ENCODE peak calls at places on chromosomes 3 and 15, in nine cellular contexts. G is neuronal stem cell; S is Peyer's patch; H is tibial nerve; K is naive thymus-derived CD4-positive, alpha-beta T cell; I is cardiac muscle cell; E is pancreas; T is K562; O is hepatocyte. L is an unnamed sample. For H3K4me1, the result is how much of the 10 kb centered on the place peaks cover.

GRCh38 chr3:197809356-197810020 is 18.4 kb downstream of the LRCH3 start:
- DNase-seq in G (no peak), S (no peak), H (no peak), K (no peak), I (no peak), E (no peak), T (no peak), O (peak), L (no peak)

GRCh38 chr15:53522878-53523455 is 236.5 kb downstream of the WDR72 start:
- DNase-seq in G (no peak), S (no peak), H (no peak), K (no peak), I (peak), E (no peak), T (no peak), O (no peak), L (no peak)

GRCh38 chr3:171200052-171201029 is 173.8 kb upstream of the SLC2A2 start:
- DNase-seq in G (no peak), S (no peak), H (no peak), K (no peak), I (no peak), E (no peak), T (no peak), O (no peak), L (no peak)

GRCh38 chr3:362939-363338 is 166.4 kb downstream of the CHL1 start:
- DNase-seq in G (no peak), S (no peak), H (no peak), K (no peak), I (no peak), E (no peak), T (no peak), O (no peak), L (no peak)

GRCh38 chr3:185933374-185933950 is 4.4 kb downstream of the TRA2B start:
- DNase-seq in G (no peak), S (no peak), H (no peak), K (no peak), I (no peak), E (no peak), T (no peak), O (no peak), L (no peak)

GRCh38 chr3:39413691-39414420 is 7.3 kb downstream of the RPSA start:
- DNase-seq in G (no peak), S (no peak), H (no peak), K (no peak), I (no peak), E (no peak), T (no peak), O (no peak), L (no peak)

GRCh38 chr3:105944281-105944680 is 75.5 kb upstream of the CBLB start:
- DNase-seq in G (no peak), S (no peak), H (no peak), K (no peak), I (no peak), E (no peak), T (no peak), O (no peak), L (no peak)

GRCh38 chr3:30890907-30891306 is 3.6 kb downstream of the GADL1 start:
- DNase-seq in G (no peak), S (no peak), H (no peak), K (no peak), I (no peak), E (no peak), T (no peak), O (no peak), L (no peak)

GRCh38 chr15:38991126-38991525 is 426.5 kb upstream of the RASGRP1 start:
- DNase-seq in G (peak), S (no peak), H (no peak), K (no peak), I (peak), E (no peak), T (no peak), O (peak), L (no peak)

GRCh38 chr15:40878785-40879184 is 4.8 kb upstream of the RHOV start:
- DNase-seq in G (no peak), S (no peak), H (no peak), K (no peak), I (no peak), E (no peak), T (peak), O (peak), L (peak)

GRCh38 chr3:167852216-167852615 is 116.7 kb downstream of the SERPINI1 start:
- DNase-seq in G (no peak), S (no peak), H (no peak), K (no peak), I (no peak), E (no peak), T (no peak), O (no peak), L (no peak)

GRCh38 chr15:23566070-23567050 is 886 bp downstream of the MKRN3 start:
- DNase-seq in G (no peak), S (no peak), H (no peak), K (peak), I (no peak), E (peak), T (peak), O (no peak), L (no peak)

GRCh38 chr15:31285772-31286261 is 40.8 kb upstream of the KLF13 start:
- DNase-seq in G (no peak), S (no peak), H (no peak), K (no peak), I (no peak), E (no peak), T (no peak), O (no peak), L (no peak)

GRCh38 chr15:56244811-56245576 is 1.3 kb upstream of the RFX7 start:
- DNase-seq in G (no peak), S (peak), H (peak), K (peak), I (no peak), E (peak), T (peak), O (peak), L (peak)

GRCh38 chr15:57947781-57948180 is 117.7 kb downstream of the ALDH1A2 start:
- DNase-seq in G (no peak), S (no peak), H (no peak), K (no peak), I (peak), E (no peak), T (no peak), O (peak), L (no peak)

GRCh38 chr15:95635666-95636065 is 694.8 kb upstream of the NR2F2 start:
- DNase-seq in G (no peak), S (no peak), H (no peak), K (no peak), I (no peak), E (no peak), T (no peak), O (no peak), L (no peak)

GRCh38 chr3:100089802-100090668 is 24.3 kb downstream of the FILIP1L start:
- DNase-seq in G (no peak), S (no peak), H (no peak), K (no peak), I (no peak), E (no peak), T (peak), O (peak), L (no peak)

GRCh38 chr3:79651536-79652065 is 116.2 kb downstream of the ROBO1 start:
- DNase-seq in G (peak), S (no peak), H (no peak), K (no peak), I (no peak), E (no peak), T (no peak), O (no peak), L (no peak)

GRCh38 chr3:175149675-175150074 is 290.5 kb downstream of the NAALADL2 start:
- DNase-seq in G (no peak), S (peak), H (no peak), K (no peak), I (peak), E (peak), T (no peak), O (peak), L (peak)

GRCh38 chr3:158789592-158789991 is 12.3 kb upstream of the MFSD1 start:
- DNase-seq in G (no peak), S (no peak), H (no peak), K (no peak), I (no peak), E (no peak), T (peak), O (peak), L (no peak)

GRCh38 chr3:43031490-43032216 is 52.5 kb downstream of the GASK1A start:
- DNase-seq in G (no peak), S (no peak), H (peak), K (no peak), I (no peak), E (no peak), T (no peak), O (no peak), L (no peak)

GRCh38 chr3:104596551-104596950 is 770.2 kb upstream of the ALCAM start:
- DNase-seq in G (peak), S (no peak), H (peak), K (peak), I (peak), E (no peak), T (no peak), O (peak), L (no peak)

GRCh38 chr3:11390411-11391171 is 118.4 kb downstream of the ATG7 start:
- DNase-seq in G (no peak), S (no peak), H (no peak), K (no peak), I (peak), E (no peak), T (no peak), O (no peak), L (no peak)

GRCh38 chr3:185986201-185986600 is 48.4 kb upstream of the TRA2B start:
- DNase-seq in G (no peak), S (no peak), H (no peak), K (no peak), I (no peak), E (no peak), T (no peak), O (no peak), L (no peak)

GRCh38 chr15:84748274-84749110 is at the start of gene ZNF592:
- DNase-seq in G (peak), S (peak), H (peak), K (peak), I (peak), E (peak), T (peak), O (peak), L (peak)

GRCh38 chr3:12884104-12884742 is 42.9 kb upstream of the RPL32 start:
- DNase-seq in G (no peak), S (no peak), H (no peak), K (no peak), I (no peak), E (no peak), T (no peak), O (no peak), L (no peak)

GRCh38 chr3:56042326-56042951 is 425.8 kb downstream of the ERC2 start:
- DNase-seq in G (peak), S (no peak), H (no peak), K (no peak), I (peak), E (no peak), T (peak), O (peak), L (no peak)

DNA sequence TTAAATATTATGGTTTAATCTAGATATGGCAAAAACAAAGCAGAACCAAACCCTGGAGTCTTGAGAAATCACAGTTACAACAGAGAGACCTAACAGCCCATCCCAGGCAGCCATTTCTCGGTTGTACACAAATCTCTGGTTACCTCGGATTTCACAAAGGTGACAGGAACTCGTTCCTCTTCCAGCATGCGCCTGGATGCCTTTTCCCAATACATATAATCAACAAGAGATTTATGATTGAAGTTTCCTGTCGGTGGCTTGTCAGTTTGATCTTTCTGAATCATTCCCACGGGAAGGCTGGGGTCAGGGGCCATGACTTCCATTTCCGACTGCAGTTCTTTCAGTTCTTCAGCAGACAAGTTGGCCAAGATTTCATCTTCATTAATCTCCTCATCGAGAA is 445 bp downstream of the LMOD3 start:
- DNase-seq in G (no peak), S (no peak), H (no peak), K (no peak), I (no peak), E (no peak), T (no peak), O (no peak), L (no peak)
- H3K27ac ChIP-seq in G (no peak), S (no peak), H (no peak), K (no peak), I (no peak), E (no peak), T (no peak), O (no peak), L (no peak)

DNA sequence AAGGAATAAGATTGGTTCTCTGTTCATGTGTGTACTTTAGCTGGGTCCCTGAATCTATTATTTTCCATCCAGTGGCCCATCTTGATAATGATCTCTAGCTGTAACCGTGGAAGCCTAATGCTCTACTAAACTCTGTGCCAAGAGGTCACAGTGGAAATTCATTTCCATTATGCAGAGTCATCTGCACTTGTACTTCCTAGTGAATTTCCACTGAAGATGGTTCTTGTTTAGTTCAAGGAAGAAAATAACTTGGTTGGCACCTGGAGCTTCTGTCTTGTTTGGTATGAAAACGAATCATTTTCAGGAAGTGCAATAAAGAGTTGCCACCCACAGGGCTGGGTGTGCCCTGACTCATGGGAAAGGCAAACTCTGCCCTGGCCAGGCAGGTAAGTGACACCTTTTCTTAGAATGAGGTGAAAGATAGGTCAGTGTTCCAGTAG is 10.3 kb downstream of the LPP start:
- DNase-seq in G (no peak), S (peak), H (no peak), K (no peak), I (no peak), E (no peak), T (no peak), O (no peak), L (no peak)
- H3K4me1 ChIP-seq in G (under half), S (under half), H (under half), K (under half), I (under half), E (under half), T (under half), O (under half), L (under half)

DNA sequence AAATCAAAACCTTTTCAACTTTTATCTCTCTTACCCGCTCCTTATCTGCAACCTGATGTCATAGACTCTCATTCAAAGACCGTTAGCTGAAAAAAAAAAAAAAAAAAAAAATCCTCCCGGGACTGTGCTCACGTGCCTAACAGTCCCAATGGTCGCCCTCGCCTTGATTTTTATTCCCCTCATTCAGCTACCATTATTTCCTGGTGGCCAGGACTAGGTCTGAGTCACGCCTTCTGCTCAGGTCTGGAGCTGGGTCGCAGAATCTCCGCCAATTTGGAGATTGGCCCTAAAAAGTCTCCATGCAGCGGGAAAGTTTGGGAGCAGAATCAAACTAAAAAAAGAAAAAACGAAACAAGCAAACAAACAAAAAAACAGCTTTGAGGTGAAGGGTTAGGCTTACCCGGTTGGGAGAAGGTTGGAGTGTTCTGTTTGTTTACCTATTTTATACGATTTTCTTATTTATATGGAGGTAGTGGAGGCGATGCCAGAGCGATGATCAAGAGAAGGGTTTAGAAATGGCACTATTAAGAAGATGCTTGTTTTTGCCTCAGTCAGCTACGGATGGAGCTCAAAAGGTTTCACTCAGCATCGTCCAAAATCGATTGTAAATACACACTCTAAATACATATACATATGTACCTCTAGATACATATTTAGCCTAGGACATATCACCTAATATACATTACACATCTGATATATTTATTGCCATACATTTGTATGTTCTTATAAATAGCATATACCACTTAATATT is 51.1 kb downstream of the ZIC4 start:
- DNase-seq in G (no peak), S (no peak), H (no peak), K (no peak), I (no peak), E (no peak), T (no peak), O (no peak), L (no peak)
- H3K4me3 ChIP-seq in G (no peak), S (no peak), H (no peak), K (no peak), I (no peak), E (no peak), T (no peak), O (no peak), L (no peak)

DNA sequence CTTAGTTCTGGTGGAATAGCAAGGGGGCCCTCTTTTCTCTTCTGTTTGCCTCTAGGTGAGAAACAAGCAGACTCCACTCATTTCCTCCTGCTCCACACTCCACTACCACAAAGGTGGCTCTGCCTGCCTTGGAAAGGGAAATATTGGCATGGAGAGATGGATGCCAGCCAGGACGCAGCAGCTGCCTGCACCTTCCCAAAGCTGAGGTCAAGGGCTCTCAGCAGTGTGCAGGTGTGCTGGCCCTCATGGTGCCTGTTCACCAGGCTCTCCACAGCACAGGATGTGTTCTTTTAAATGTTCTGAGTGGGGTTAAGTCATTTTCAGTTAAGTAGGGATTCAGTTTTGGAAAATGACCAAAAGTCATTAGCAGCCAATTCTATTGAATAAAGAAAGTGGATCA is 211.2 kb upstream of the STRIT1 start:
- DNase-seq in G (no peak), S (no peak), H (no peak), K (no peak), I (no peak), E (no peak), T (no peak), O (no peak), L (no peak)
- H3K27ac ChIP-seq in G (no peak), S (no peak), H (no peak), K (no peak), I (no peak), E (no peak), T (no peak), O (no peak), L (no peak)

GRCh38 chr3:134327594-134327975 is 46.7 kb downstream of the AMOTL2 start:
- DNase-seq in G (no peak), S (no peak), H (no peak), K (no peak), I (no peak), E (no peak), T (no peak), O (no peak), L (peak)

GRCh38 chr3:134326126-134326525 is 48.1 kb downstream of the AMOTL2 start:
- DNase-seq in G (no peak), S (no peak), H (no peak), K (no peak), I (no peak), E (no peak), T (no peak), O (no peak), L (peak)

GRCh38 chr3:134328846-134329245 is 45.4 kb downstream of the AMOTL2 start:
- DNase-seq in G (no peak), S (no peak), H (no peak), K (no peak), I (no peak), E (no peak), T (no peak), O (no peak), L (peak)

GRCh38 chr3:134326760-134327593 is 47.3 kb downstream of the AMOTL2 start:
- DNase-seq in G (peak), S (peak), H (peak), K (no peak), I (peak), E (no peak), T (no peak), O (peak), L (peak)

DNA sequence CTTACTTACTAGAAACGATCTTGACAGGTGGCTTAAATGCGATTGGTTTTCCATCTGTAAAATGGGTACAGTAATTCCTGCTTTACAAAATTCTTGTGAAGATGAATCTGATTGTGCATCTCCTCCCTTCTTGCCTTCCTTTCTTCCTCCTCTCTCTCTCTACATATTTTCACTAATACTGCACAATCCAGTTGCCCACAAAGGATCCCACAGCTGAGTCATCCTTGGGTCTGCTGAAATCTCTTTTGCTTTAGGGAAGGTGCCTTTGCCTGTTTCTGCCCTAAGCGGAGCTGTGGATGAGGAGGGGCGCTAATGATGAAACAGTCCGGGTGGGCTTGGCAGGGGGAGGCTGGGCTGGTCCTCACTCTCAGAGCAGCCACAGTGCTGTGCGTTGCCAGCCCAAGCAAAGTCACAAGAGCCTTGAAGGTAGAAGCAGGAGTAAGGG is 46.1 kb downstream of the AMOTL2 start:
- DNase-seq in G (no peak), S (no peak), H (no peak), K (no peak), I (no peak), E (no peak), T (no peak), O (no peak), L (peak)
- H3K4me1 ChIP-seq in G (under half), S (under half), H (half or more), K (under half), I (under half), E (under half), T (under half), O (under half), L (half or more)

DNA sequence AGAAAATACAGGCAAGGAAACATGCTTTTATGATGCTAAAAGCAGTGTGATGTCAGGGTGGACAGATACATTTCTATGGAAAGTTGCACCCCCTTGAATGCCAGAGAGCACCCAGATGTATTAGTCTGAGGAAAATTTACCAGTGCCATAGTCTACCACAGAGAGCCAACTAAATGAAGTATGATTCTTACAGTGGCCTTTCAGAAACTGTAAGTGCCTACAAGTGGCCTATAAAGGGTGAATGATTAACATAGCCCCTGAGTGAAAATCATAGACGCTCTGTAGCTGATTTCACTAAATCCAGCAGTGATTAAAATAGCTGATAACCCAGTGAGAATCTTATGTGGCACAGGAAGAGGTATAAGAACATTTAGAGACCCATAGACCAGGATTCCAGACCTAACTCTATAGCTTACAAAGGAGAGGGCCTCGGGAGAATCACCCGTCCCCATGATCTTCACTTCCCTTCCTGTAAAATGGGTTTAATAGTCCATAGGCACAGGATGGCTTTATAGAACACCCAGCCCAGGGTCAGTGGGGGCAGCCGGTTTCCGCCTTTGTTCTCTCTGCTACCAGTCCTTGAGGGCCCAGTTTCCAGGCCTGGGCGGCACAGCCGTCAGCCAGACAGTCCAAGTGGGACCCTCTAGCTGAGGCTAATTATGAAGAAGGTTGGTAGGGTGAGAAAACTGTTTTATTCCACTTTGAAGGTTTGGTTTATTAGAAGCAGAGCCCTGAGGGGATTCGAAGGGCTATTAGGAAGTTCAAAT is 35.5 kb upstream of the CACNA2D3 start:
- DNase-seq in G (no peak), S (no peak), H (no peak), K (no peak), I (no peak), E (no peak), T (no peak), O (no peak), L (no peak)
- H3K4me3 ChIP-seq in G (no peak), S (no peak), H (no peak), K (no peak), I (no peak), E (no peak), T (no peak), O (no peak), L (no peak)

L was measured in RWPE2.